ENCODE peak calls at places on chromosomes 11 and 22, in four cellular contexts. K is kidney, J is dorsolateral prefrontal cortex, D is PC-3. Q is an unnamed sample.

GRCh38 chr11:117916956-117917355 is 12.2 kb downstream of the TMPRSS13 start:
- DNase-seq in K (no peak), J (no peak), D (no peak), Q (no peak)

GRCh38 chr11:90476442-90477007 is 253.7 kb upstream of the CHORDC1 start:
- DNase-seq in K (no peak), J (no peak), D (peak), Q (peak)

GRCh38 chr22:31556627-31557203 is 60.4 kb downstream of the SFI1 start:
- DNase-seq in K (no peak), J (no peak), D (peak), Q (no peak)

GRCh38 chr11:82003671-82004148 is 730.0 kb downstream of the FAM181B start:
- DNase-seq in K (no peak), J (no peak), D (no peak), Q (no peak)

GRCh38 chr22:19201858-19202798 is 23.6 kb upstream of the SLC25A1 start:
- DNase-seq in K (no peak), J (no peak), D (no peak), Q (no peak)

GRCh38 chr22:47069270-47069669 is 306.8 kb downstream of the TBC1D22A start:
- DNase-seq in K (no peak), J (no peak), D (no peak), Q (no peak)

GRCh38 chr11:14969922-14970323 is 2.2 kb downstream of the CALCA start:
- DNase-seq in K (no peak), J (no peak), D (peak), Q (no peak)

GRCh38 chr11:58505849-58506248 is 2.1 kb downstream of the OR5B21 start:
- DNase-seq in K (no peak), J (no peak), D (no peak), Q (no peak)

GRCh38 chr11:61075891-61076290 is 26.4 kb upstream of the CD5 start:
- DNase-seq in K (no peak), J (no peak), D (peak), Q (peak)

GRCh38 chr22:34688825-34689224 is 377.1 kb upstream of the ISX start:
- DNase-seq in K (no peak), J (no peak), D (no peak), Q (no peak)

GRCh38 chr11:130623909-130624668 is 175.6 kb downstream of the ADAMTS15 start:
- DNase-seq in K (no peak), J (no peak), D (no peak), Q (no peak)

GRCh38 chr11:133720951-133721350 is 124.4 kb downstream of the SPATA19 start:
- DNase-seq in K (no peak), J (peak), D (no peak), Q (no peak)

GRCh38 chr11:1281326-1281973 is 28.0 kb downstream of the TOLLIP start:
- DNase-seq in K (peak), J (peak), D (no peak), Q (no peak)

GRCh38 chr11:74256370-74257133 is 54.9 kb downstream of the P4HA3 start:
- DNase-seq in K (no peak), J (no peak), D (no peak), Q (no peak)

GRCh38 chr11:130737041-130737830 is 179.0 kb downstream of the SNX19 start:
- DNase-seq in K (no peak), J (no peak), D (no peak), Q (no peak)

GRCh38 chr11:87368876-87369480 is 331.2 kb downstream of the TMEM135 start:
- DNase-seq in K (no peak), J (no peak), D (peak), Q (peak)

GRCh38 chr11:108498046-108498815 is at the start of gene POGLUT3:
- DNase-seq in K (peak), J (no peak), D (peak), Q (no peak)

GRCh38 chr11:90423378-90423777 is 200.5 kb upstream of the CHORDC1 start:
- DNase-seq in K (no peak), J (no peak), D (no peak), Q (no peak)

GRCh38 chr22:25141994-25142620 is 57.6 kb upstream of the CRYBB3 start:
- DNase-seq in K (no peak), J (no peak), D (no peak), Q (no peak)

GRCh38 chr22:32676196-32676595 is 125.3 kb upstream of the TIMP3 start:
- DNase-seq in K (no peak), J (no peak), D (no peak), Q (no peak)

GRCh38 chr11:1906623-1907423 is 12.7 kb upstream of the TNNT3 start:
- DNase-seq in K (no peak), J (no peak), D (no peak), Q (no peak)

GRCh38 chr11:820655-821512 is 2.2 kb downstream of the PNPLA2 start:
- DNase-seq in K (peak), J (no peak), D (peak), Q (no peak)

GRCh38 chr11:92388380-92388779 is 163.8 kb downstream of the FAT3 start:
- DNase-seq in K (no peak), J (no peak), D (peak), Q (no peak)
- H3K27ac ChIP-seq in K (no peak), J (no peak), D (no peak), Q (no peak)

GRCh38 chr22:49657974-49658550 is 169.6 kb downstream of the BRD1 start:
- DNase-seq in K (peak), J (no peak), D (no peak), Q (no peak)

GRCh38 chr22:49658902-49659280 is 168.8 kb downstream of the BRD1 start:
- DNase-seq in K (peak), J (no peak), D (no peak), Q (no peak)

GRCh38 chr22:49657275-49657973 is 170.2 kb downstream of the BRD1 start:
- DNase-seq in K (peak), J (no peak), D (no peak), Q (no peak)

GRCh38 chr22:49655168-49655812 is 172.4 kb downstream of the BRD1 start:
- DNase-seq in K (peak), J (no peak), D (no peak), Q (no peak)

GRCh38 chr22:49656291-49656851 is 171.3 kb downstream of the BRD1 start:
- DNase-seq in K (peak), J (no peak), D (no peak), Q (no peak)
- H3K27ac ChIP-seq in K (no peak), J (peak), D (no peak), Q (no peak)

DNA sequence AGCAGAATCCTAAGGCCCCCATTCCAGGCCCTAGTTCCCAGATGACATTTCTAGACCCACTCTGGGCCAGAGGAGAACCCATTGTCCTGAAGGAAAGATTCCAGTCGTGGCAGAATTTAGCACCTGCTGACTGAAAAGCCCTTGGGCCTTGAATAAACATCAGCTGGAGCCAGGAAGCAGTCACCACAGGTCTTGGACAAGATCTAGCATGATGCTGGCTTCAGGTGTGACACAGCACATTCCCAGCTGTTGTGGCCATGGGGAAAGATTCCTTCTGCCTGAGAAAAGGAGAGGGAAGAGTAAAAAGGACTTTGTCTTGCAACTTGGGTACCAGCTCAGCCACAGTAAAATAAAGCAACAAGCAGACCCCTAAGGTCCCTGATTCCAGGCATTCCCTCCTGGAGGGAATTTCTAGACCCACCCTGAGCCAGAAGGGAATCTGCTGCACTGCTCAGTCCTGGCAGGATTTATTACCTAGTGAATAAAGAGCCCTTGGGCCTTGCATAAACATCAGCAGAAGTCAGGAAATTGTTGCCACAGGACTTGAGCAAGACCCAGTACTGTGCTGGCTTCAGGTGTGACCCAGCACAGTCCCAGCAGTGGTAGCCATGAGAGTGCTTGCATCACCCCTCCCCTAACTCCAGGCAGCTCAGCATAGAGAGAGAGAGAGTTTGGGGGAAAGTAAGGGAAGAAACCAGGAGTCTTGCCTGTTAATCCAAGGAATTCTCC is 42.5 kb upstream of the PAMR1 start:
- DNase-seq in K (no peak), J (no peak), D (peak), Q (peak)
- H3K27ac ChIP-seq in K (no peak), J (no peak), D (no peak), Q (peak)

GRCh38 chr11:16981651-16982194 is 32.5 kb downstream of the PLEKHA7 start:
- DNase-seq in K (peak), J (peak), D (no peak), Q (no peak)

GRCh38 chr11:16982256-16982671 is 31.9 kb downstream of the PLEKHA7 start:
- DNase-seq in K (no peak), J (no peak), D (no peak), Q (no peak)

GRCh38 chr11:16984229-16984628 is 30.0 kb downstream of the PLEKHA7 start:
- DNase-seq in K (no peak), J (no peak), D (no peak), Q (no peak)

GRCh38 chr11:16985297-16985696 is 28.9 kb downstream of the PLEKHA7 start:
- DNase-seq in K (no peak), J (no peak), D (no peak), Q (no peak)

GRCh38 chr11:16982809-16983208 is 31.4 kb downstream of the PLEKHA7 start:
- DNase-seq in K (no peak), J (no peak), D (no peak), Q (no peak)
- H3K27ac ChIP-seq in K (peak), J (peak), D (no peak), Q (no peak)

DNA sequence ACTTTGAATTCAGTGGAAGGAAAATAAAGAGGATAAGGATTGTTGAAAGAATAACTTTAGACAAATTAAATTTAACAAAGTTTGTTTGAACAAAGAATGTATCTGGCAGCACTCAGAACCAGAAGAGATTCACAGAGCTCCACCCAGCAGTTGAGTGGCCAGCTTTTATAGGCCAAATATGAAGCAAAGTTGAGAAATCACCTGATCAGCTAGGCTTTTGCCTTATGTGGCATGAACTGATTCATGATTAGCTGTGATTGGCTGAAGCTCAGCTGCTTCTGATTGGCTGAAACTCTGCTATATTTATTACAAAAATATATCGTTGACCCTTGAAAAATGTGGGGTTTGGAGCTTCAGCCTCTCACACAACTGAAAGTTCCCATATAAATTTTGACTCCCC is 62.6 kb downstream of the PIWIL4 start:
- DNase-seq in K (no peak), J (no peak), D (peak), Q (no peak)
- H3K27ac ChIP-seq in K (no peak), J (no peak), D (no peak), Q (no peak)

GRCh38 chr11:19951558-19952083 is 208.7 kb downstream of the DBX1 start:
- DNase-seq in K (no peak), J (no peak), D (peak), Q (no peak)

GRCh38 chr11:19954899-19955298 is 205.4 kb downstream of the DBX1 start:
- DNase-seq in K (no peak), J (no peak), D (peak), Q (no peak)

GRCh38 chr11:19953909-19954308 is 206.4 kb downstream of the DBX1 start:
- DNase-seq in K (no peak), J (no peak), D (peak), Q (peak)

GRCh38 chr11:19953342-19953741 is 206.9 kb downstream of the DBX1 start:
- DNase-seq in K (no peak), J (no peak), D (no peak), Q (no peak)

DNA sequence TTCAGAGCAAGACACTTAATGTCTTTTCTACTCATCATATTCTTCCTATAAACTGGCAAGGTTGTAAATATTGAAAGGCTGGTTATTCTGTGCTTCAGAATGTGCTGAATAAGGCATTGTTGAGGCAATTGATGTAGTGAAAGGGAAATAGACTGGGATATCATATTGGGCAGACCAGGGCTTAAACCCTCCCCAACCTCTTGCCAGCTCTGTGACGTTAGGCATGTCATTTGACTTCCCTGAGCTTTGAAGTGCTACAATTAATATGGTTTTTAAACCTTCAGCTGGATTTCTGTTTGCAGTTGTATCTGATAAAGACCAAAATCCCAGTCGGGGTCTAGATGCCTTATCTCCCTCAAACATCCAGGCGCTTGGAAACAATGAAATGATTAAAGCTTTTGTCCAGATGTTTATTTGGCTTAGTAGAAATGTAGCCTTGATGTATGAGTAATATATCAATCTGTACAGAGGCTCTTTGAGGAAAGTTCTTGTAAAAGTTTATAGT is 208.1 kb downstream of the DBX1 start:
- DNase-seq in K (no peak), J (no peak), D (no peak), Q (no peak)
- H3K27ac ChIP-seq in K (no peak), J (peak), D (no peak), Q (no peak)

Q was measured in epithelial cell of prostate.